ENCODE peak calls at places on chromosomes 4 and X, in eight cellular contexts. Y is neural crest cell; T is activated CD4-positive, alpha-beta T cell treated with anti-CD3 and anti-CD28 coated beads for 4 hours; K is glutamatergic neuron; X is left colon; O is stimulated activated CD8-positive, alpha-beta memory T cell treated with anti-CD3 and anti-CD28 coated beads, Interleukin-7, amount 100 ng/mL, for 24 hours; Q is left ventricle myocardium superior; P is ureter. G is an unnamed sample.

GRCh38 chr4:67436742-67437141 is 108.6 kb downstream of the CENPC start:
- DNase-seq in K (no peak), Q (no peak), T (no peak), Y (no peak), O (no peak), P (no peak), X (no peak), G (no peak)

GRCh38 chr4:142248946-142249345 is 597.2 kb downstream of the INPP4B start:
- DNase-seq in K (no peak), O (no peak), Q (no peak), Y (no peak), X (no peak), T (no peak), P (no peak), G (no peak)

GRCh38 chr4:127870688-127871087 is 10.0 kb upstream of the PLK4 start:
- DNase-seq in P (no peak), T (no peak), K (no peak), X (no peak), Q (no peak), O (no peak), Y (no peak), G (no peak)

GRCh38 chrX:7120578-7121219 is 26.8 kb upstream of the STS start:
- DNase-seq in Y (no peak), X (peak; percentile 62), T (no peak), K (no peak), O (no peak), P (no peak), Q (no peak), G (no peak)

GRCh38 chrX:112997991-112998390 is 157.4 kb upstream of the AMOT start:
- DNase-seq in K (no peak), Q (no peak), X (no peak), O (no peak), Y (no peak), T (no peak), P (no peak), G (no peak)

GRCh38 chr4:48680848-48681568 is 99.1 kb downstream of the FRYL start:
- DNase-seq in Y (no peak), T (no peak), K (no peak), O (no peak), X (no peak), Q (no peak), P (no peak), G (no peak)

GRCh38 chr4:123649644-123650356 is 253.2 kb downstream of the SPRY1 start:
- DNase-seq in X (peak; percentile 57), Q (peak; percentile 26), Y (no peak), O (no peak), P (peak; percentile 64), K (no peak), T (no peak), G (peak; percentile 49)

GRCh38 chrX:151970027-151970426 is 4.4 kb downstream of the GABRE start:
- DNase-seq in O (no peak), X (no peak), P (no peak), T (no peak), K (no peak), Y (no peak), Q (no peak), G (no peak)

GRCh38 chrX:79065696-79066095 is 78.8 kb upstream of the GPR174 start:
- DNase-seq in X (no peak), Q (no peak), O (no peak), T (no peak), K (no peak), Y (no peak), P (no peak), G (no peak)

GRCh38 chr4:183297675-183298074 is 22.4 kb downstream of the CLDN22 start:
- DNase-seq in Y (no peak), P (no peak), T (no peak), K (no peak), O (no peak), X (no peak), Q (no peak), G (no peak)

GRCh38 chrX:123993326-123993725 is 31.8 kb downstream of the STAG2 start:
- DNase-seq in T (no peak), Y (no peak), X (no peak), Q (no peak), K (no peak), O (no peak), P (no peak), G (no peak)

GRCh38 chrX:1397441-1397840 is 5.5 kb upstream of the SLC25A6 start:
- DNase-seq in X (no peak), Q (peak; percentile 12), K (no peak), Y (no peak), O (no peak), T (no peak), P (no peak), G (no peak)

GRCh38 chr4:54226399-54227260 is 2.5 kb upstream of the PDGFRA start:
- DNase-seq in O (no peak), Y (no peak), T (no peak), K (peak; percentile 29), X (peak; percentile 43), Q (peak; percentile 81), P (no peak), G (no peak)

GRCh38 chrX:1657367-1658082 is 42.7 kb downstream of the ASMT start:
- DNase-seq in K (peak; percentile 80), X (no peak), Y (no peak), T (peak; percentile 35), Q (no peak), O (no peak), P (no peak), G (no peak)

GRCh38 chr4:107862658-107863057 is 37.9 kb downstream of the SGMS2 start:
- DNase-seq in O (no peak), Y (no peak), P (no peak), T (no peak), X (peak; percentile 40), Q (no peak), K (no peak), G (peak; percentile 49)

GRCh38 chr4:87118826-87119225 is 101.6 kb downstream of the KLHL8 start:
- DNase-seq in K (no peak), X (no peak), T (no peak), O (no peak), Q (no peak), P (no peak), Y (no peak), G (no peak)

GRCh38 chrX:153870288-153870690 is 15.7 kb downstream of the L1CAM start:
- DNase-seq in X (no peak), O (no peak), T (no peak), P (no peak), K (no peak), Q (no peak), Y (no peak), G (no peak)

GRCh38 chrX:69126642-69127041 is 38.6 kb downstream of the PJA1 start:
- DNase-seq in Q (no peak), T (no peak), K (no peak), X (no peak), O (no peak), P (no peak), Y (no peak), G (peak; percentile 31)

GRCh38 chr4:41573458-41574129 is 35.6 kb downstream of the LIMCH1 start:
- DNase-seq in Q (no peak), T (no peak), P (no peak), K (no peak), Y (no peak), X (no peak), O (no peak), G (no peak)

GRCh38 chr4:62003695-62004094 is 803.6 kb downstream of the ADGRL3 start:
- DNase-seq in P (no peak), Y (no peak), K (no peak), T (no peak), X (no peak), O (no peak), Q (no peak), G (no peak)

GRCh38 chr4:110735691-110736090 is 112.8 kb upstream of the PITX2 start:
- DNase-seq in K (no peak), X (no peak), Y (no peak), T (no peak), P (no peak), Q (peak; percentile 21), O (no peak), G (no peak)

GRCh38 chr4:123825596-123826291 is 429.1 kb downstream of the SPRY1 start:
- DNase-seq in T (no peak), Y (no peak), Q (no peak), X (no peak), P (no peak), K (no peak), O (no peak), G (no peak)

GRCh38 chr4:186039697-186040096 is 29.3 kb upstream of the TLR3 start:
- DNase-seq in O (no peak), T (no peak), Q (no peak), P (no peak), Y (no peak), K (no peak), X (no peak), G (no peak)

GRCh38 chrX:38768079-38768478 is 33.2 kb upstream of the MID1IP1 start:
- DNase-seq in K (no peak), P (no peak), Y (no peak), X (no peak), T (no peak), O (no peak), Q (no peak), G (no peak)

GRCh38 chr4:151676301-151676700 is 84.5 kb downstream of the GATB start:
- DNase-seq in Q (no peak), X (no peak), K (no peak), T (no peak), O (no peak), Y (no peak), P (no peak), G (no peak)

GRCh38 chr4:8305851-8306361 is 36.4 kb downstream of the HTRA3 start:
- DNase-seq in K (peak; percentile 14), O (no peak), X (peak; percentile 20), Y (no peak), Q (peak; percentile 80), T (no peak), P (no peak), G (no peak)

GRCh38 chrX:21963736-21964135 is 23.2 kb downstream of the SMS start:
- DNase-seq in O (no peak), Y (no peak), T (no peak), K (no peak), X (no peak), P (no peak), Q (no peak), G (no peak)

GRCh38 chr4:825969-826330 is at the start of gene CPLX1:
- DNase-seq in P (no peak), O (no peak), K (peak; percentile 82), Q (no peak), Y (no peak), X (peak; percentile 20), T (peak; percentile 25), G (peak; percentile 39)

GRCh38 chr4:24416293-24416692 is 168.1 kb downstream of the DHX15 start:
- DNase-seq in X (no peak), Q (no peak), T (no peak), K (no peak), O (no peak), P (no peak), Y (no peak), G (no peak)

GRCh38 chr4:107120661-107121060 is 84.5 kb upstream of the DKK2 start:
- DNase-seq in X (no peak), Y (no peak), T (no peak), K (no peak), P (no peak), Q (no peak), O (no peak), G (no peak)

GRCh38 chr4:87949961-87950360 is 25.6 kb upstream of the SPP1 start:
- DNase-seq in Q (no peak), O (no peak), K (no peak), P (no peak), X (no peak), T (no peak), Y (no peak), G (no peak)

GRCh38 chr4:145207934-145208333 is 27.5 kb upstream of the OTUD4 start:
- DNase-seq in Q (no peak), Y (no peak), K (no peak), T (no peak), P (no peak), O (no peak), X (no peak), G (no peak)

GRCh38 chr4:122542411-122543236 is 78.2 kb downstream of the IL21 start:
- DNase-seq in X (no peak), K (no peak), Q (no peak), P (no peak), T (no peak), Y (no peak), O (no peak), G (no peak)

GRCh38 chr4:122412547-122412946 is 33.7 kb downstream of the ADAD1 start:
- DNase-seq in Q (no peak), X (no peak), T (no peak), K (no peak), P (no peak), O (no peak), Y (no peak), G (no peak)

G was measured in stomach.